ENCODE peak calls at places on chromosome 2, in eight cellular contexts. M is GM20000, A is T-helper 17 cell, L is HEK293T, F is AG08395, U is EL, T is OCI-M1, V is HTR-8/SVneo. W is an unnamed sample.

GRCh38 chr2:165443524-165443923 is 26.0 kb upstream of the CSRNP3 start:
- DNase-seq in M (no peak), A (no peak), L (no peak), F (no peak), U (no peak), T (no peak), V (no peak), W (no peak)

GRCh38 chr2:53969285-53970094 is 1.3 kb downstream of the PSME4 start:
- DNase-seq in M (peak), A (no peak), L (peak), F (peak), U (peak), T (peak), V (peak), W (no peak)

GRCh38 chr2:229586746-229587705 is 127.3 kb downstream of the DNER start:
- DNase-seq in M (peak), A (no peak), L (peak), F (peak), U (peak), T (peak), V (peak), W (peak)

GRCh38 chr2:17166506-17166905 is 351.7 kb downstream of the RAD51AP2 start:
- DNase-seq in M (no peak), A (no peak), L (no peak), F (no peak), U (no peak), T (no peak), V (no peak), W (no peak)

GRCh38 chr2:241540766-241541561 is 17.6 kb upstream of the BOK start:
- DNase-seq in M (peak), A (peak), L (peak), F (peak), U (peak), T (peak), V (no peak), W (peak)

GRCh38 chr2:98477506-98477905 is 32.8 kb downstream of the INPP4A start:
- DNase-seq in M (no peak), A (no peak), L (no peak), F (no peak), U (no peak), T (no peak), V (no peak), W (no peak)

GRCh38 chr2:14673351-14673875 is 40.9 kb downstream of the LRATD1 start:
- DNase-seq in M (no peak), A (no peak), L (no peak), F (peak), U (no peak), T (no peak), V (no peak), W (no peak)

GRCh38 chr2:23803965-23804542 is 122.9 kb downstream of the ATAD2B start:
- DNase-seq in M (no peak), A (no peak), L (peak), F (no peak), U (peak), T (peak), V (peak), W (no peak)

GRCh38 chr2:147311058-147311429 is 533.8 kb upstream of the ACVR2A start:
- DNase-seq in M (no peak), A (no peak), L (no peak), F (no peak), U (no peak), T (no peak), V (no peak), W (no peak)

GRCh38 chr2:136765256-136765735 is at the start of gene THSD7B:
- DNase-seq in M (peak), A (no peak), L (no peak), F (no peak), U (no peak), T (no peak), V (no peak), W (no peak)

GRCh38 chr2:177778472-177778871 is 294.1 kb downstream of the PDE11A start:
- DNase-seq in M (no peak), A (no peak), L (no peak), F (no peak), U (no peak), T (no peak), V (no peak), W (no peak)

GRCh38 chr2:20094142-20094792 is 42.8 kb upstream of the LAPTM4A start:
- DNase-seq in M (no peak), A (no peak), L (no peak), F (no peak), U (no peak), T (no peak), V (no peak), W (no peak)

GRCh38 chr2:190980630-190981214 is 33.2 kb downstream of the STAT1 start:
- DNase-seq in M (no peak), A (no peak), L (no peak), F (no peak), U (no peak), T (no peak), V (no peak), W (no peak)

GRCh38 chr2:227890495-227891079 is 19.2 kb downstream of the DAW1 start:
- DNase-seq in M (no peak), A (no peak), L (peak), F (peak), U (peak), T (peak), V (peak), W (no peak)

GRCh38 chr2:136112317-136112891 is 5.5 kb downstream of the CXCR4 start:
- DNase-seq in M (no peak), A (no peak), L (no peak), F (no peak), U (no peak), T (no peak), V (no peak), W (no peak)

GRCh38 chr2:99605036-99605435 is 115.2 kb upstream of the REV1 start:
- DNase-seq in M (no peak), A (no peak), L (no peak), F (no peak), U (no peak), T (no peak), V (no peak), W (no peak)

GRCh38 chr2:216696751-216697560 is 1.6 kb upstream of the IGFBP5 start:
- DNase-seq in M (no peak), A (no peak), L (no peak), F (peak), U (peak), T (peak), V (no peak), W (no peak)

GRCh38 chr2:146031158-146031557 is 1511.2 kb upstream of the ZEB2 start:
- DNase-seq in M (no peak), A (no peak), L (no peak), F (no peak), U (no peak), T (no peak), V (no peak), W (no peak)

GRCh38 chr2:142008135-142008744 is 122.6 kb downstream of the LRP1B start:
- DNase-seq in M (no peak), A (no peak), L (no peak), F (peak), U (no peak), T (no peak), V (no peak), W (no peak)

GRCh38 chr2:229414631-229415030 is 143.5 kb upstream of the PID1 start:
- DNase-seq in M (no peak), A (no peak), L (no peak), F (no peak), U (no peak), T (no peak), V (no peak), W (no peak)

GRCh38 chr2:481388-481787 is 193.5 kb upstream of the ALKAL2 start:
- DNase-seq in M (no peak), A (no peak), L (no peak), F (no peak), U (no peak), T (no peak), V (no peak), W (no peak)

GRCh38 chr2:224086226-224086911 is 47.3 kb upstream of the SERPINE2 start:
- DNase-seq in M (no peak), A (no peak), L (no peak), F (peak), U (peak), T (no peak), V (peak), W (no peak)

GRCh38 chr2:207974214-207974600 is 51.1 kb downstream of the PLEKHM3 start:
- DNase-seq in M (no peak), A (no peak), L (no peak), F (no peak), U (no peak), T (peak), V (no peak), W (no peak)

GRCh38 chr2:127707890-127708648 is 6.8 kb downstream of the SFT2D3 start:
- DNase-seq in M (no peak), A (no peak), L (no peak), F (no peak), U (no peak), T (no peak), V (no peak), W (no peak)